ENCODE peak calls at places on chromosomes 7 and 10, in nine cellular contexts. F is psoas muscle; M is mesendoderm; R is stomach; G is lower lobe of right lung; J is heart left ventricle; B is Panc1; K is breast epithelium; Q is CD8-positive, alpha-beta memory T cell. V is an unnamed sample. For H3K27me3, the result is how much of the 10 kb centered on the place peaks cover.

GRCh38 chr10:43237631-43238446 is 29.0 kb downstream of the RASGEF1A start:
- DNase-seq in F (peak), M (no peak), R (no peak), G (peak), J (peak), B (no peak), K (peak), Q (peak), V (no peak)

GRCh38 chr10:19412531-19412930 is 363.9 kb downstream of the MALRD1 start:
- DNase-seq in F (no peak), M (peak), R (no peak), G (no peak), J (no peak), B (no peak), K (no peak), Q (no peak), V (peak)

GRCh38 chr10:65931291-65932080 is 994.4 kb upstream of the LRRTM3 start:
- DNase-seq in F (no peak), M (no peak), R (no peak), G (no peak), J (no peak), B (no peak), K (no peak), Q (no peak), V (no peak)

GRCh38 chr7:50793115-50793946 is 10.6 kb upstream of the GRB10 start:
- DNase-seq in F (peak), M (peak), R (peak), G (peak), J (peak), B (no peak), K (peak), Q (no peak), V (no peak)

GRCh38 chr7:14697684-14698083 is 204.9 kb downstream of the DGKB start:
- DNase-seq in F (no peak), M (no peak), R (no peak), G (no peak), J (no peak), B (no peak), K (no peak), Q (no peak), V (no peak)

GRCh38 chr10:73413108-73413527 is 740 bp downstream of the ANXA7 start:
- DNase-seq in F (no peak), M (peak), R (peak), G (no peak), J (peak), B (peak), K (peak), Q (peak), V (no peak)

GRCh38 chr7:42070068-42070467 is 166.9 kb downstream of the GLI3 start:
- DNase-seq in F (no peak), M (no peak), R (no peak), G (no peak), J (no peak), B (no peak), K (no peak), Q (no peak), V (no peak)

GRCh38 chr10:3785849-3786290 is 861 bp upstream of the KLF6 start:
- DNase-seq in F (peak), M (peak), R (no peak), G (no peak), J (no peak), B (no peak), K (no peak), Q (peak), V (no peak)

GRCh38 chr10:92914478-92915066 is 66.3 kb downstream of the EXOC6 start:
- DNase-seq in F (peak), M (peak), R (peak), G (no peak), J (peak), B (peak), K (no peak), Q (no peak), V (peak)

GRCh38 chr7:4191525-4191924 is 490.6 kb upstream of the FOXK1 start:
- DNase-seq in F (no peak), M (no peak), R (no peak), G (no peak), J (no peak), B (no peak), K (no peak), Q (no peak), V (no peak)

GRCh38 chr7:48518092-48518491 is 346.8 kb downstream of the ABCA13 start:
- DNase-seq in F (no peak), M (no peak), R (no peak), G (no peak), J (no peak), B (no peak), K (no peak), Q (no peak), V (no peak)

GRCh38 chr10:110748970-110749369 is 104.8 kb downstream of the RBM20 start:
- DNase-seq in F (no peak), M (no peak), R (no peak), G (no peak), J (no peak), B (no peak), K (no peak), Q (no peak), V (no peak)

GRCh38 chr10:98470850-98471249 is 24.1 kb upstream of the HPS1 start:
- DNase-seq in F (no peak), M (no peak), R (no peak), G (no peak), J (no peak), B (no peak), K (no peak), Q (no peak), V (no peak)

GRCh38 chr7:112238852-112239610 is 32.5 kb downstream of the ZNF277 start:
- DNase-seq in F (no peak), M (peak), R (no peak), G (no peak), J (no peak), B (no peak), K (no peak), Q (no peak), V (no peak)

GRCh38 chr10:11091517-11092102 is 73.9 kb downstream of the CELF2 start:
- DNase-seq in F (no peak), M (no peak), R (no peak), G (no peak), J (no peak), B (no peak), K (no peak), Q (no peak), V (no peak)

GRCh38 chr7:106891545-106892410 is 26.7 kb downstream of the PIK3CG start:
- DNase-seq in F (no peak), M (peak), R (no peak), G (no peak), J (no peak), B (no peak), K (no peak), Q (no peak), V (no peak)

GRCh38 chr7:40848541-40849221 is 713.9 kb downstream of the SUGCT start:
- DNase-seq in F (no peak), M (no peak), R (no peak), G (no peak), J (no peak), B (no peak), K (no peak), Q (no peak), V (no peak)

GRCh38 chr7:137003071-137003470 is 134.6 kb downstream of the CHRM2 start:
- DNase-seq in F (no peak), M (no peak), R (no peak), G (no peak), J (no peak), B (no peak), K (no peak), Q (no peak), V (no peak)

GRCh38 chr7:140521426-140521825 is 42.1 kb upstream of the MKRN1 start:
- DNase-seq in F (no peak), M (peak), R (no peak), G (no peak), J (no peak), B (no peak), K (no peak), Q (no peak), V (no peak)

GRCh38 chr10:127564644-127565043 is 15.5 kb downstream of the NPS start:
- DNase-seq in F (no peak), M (no peak), R (no peak), G (no peak), J (no peak), B (no peak), K (no peak), Q (no peak), V (no peak)

GRCh38 chr10:127569210-127569609 is 20.1 kb downstream of the NPS start:
- DNase-seq in F (no peak), M (no peak), R (no peak), G (no peak), J (no peak), B (no peak), K (no peak), Q (no peak), V (no peak)

GRCh38 chr10:127576011-127576410 is 26.9 kb downstream of the NPS start:
- DNase-seq in F (no peak), M (no peak), R (no peak), G (no peak), J (no peak), B (no peak), K (no peak), Q (no peak), V (no peak)

GRCh38 chr10:127565583-127565982 is 16.5 kb downstream of the NPS start:
- DNase-seq in F (no peak), M (no peak), R (no peak), G (no peak), J (no peak), B (no peak), K (no peak), Q (no peak), V (no peak)

GRCh38 chr10:127570036-127570435 is 20.9 kb downstream of the NPS start:
- DNase-seq in F (no peak), M (no peak), R (no peak), G (no peak), J (no peak), B (no peak), K (no peak), Q (no peak), V (no peak)
- H3K27ac ChIP-seq in F (no peak), M (no peak), R (no peak), G (no peak), J (no peak), B (no peak), K (no peak), Q (no peak), V (no peak)

DNA sequence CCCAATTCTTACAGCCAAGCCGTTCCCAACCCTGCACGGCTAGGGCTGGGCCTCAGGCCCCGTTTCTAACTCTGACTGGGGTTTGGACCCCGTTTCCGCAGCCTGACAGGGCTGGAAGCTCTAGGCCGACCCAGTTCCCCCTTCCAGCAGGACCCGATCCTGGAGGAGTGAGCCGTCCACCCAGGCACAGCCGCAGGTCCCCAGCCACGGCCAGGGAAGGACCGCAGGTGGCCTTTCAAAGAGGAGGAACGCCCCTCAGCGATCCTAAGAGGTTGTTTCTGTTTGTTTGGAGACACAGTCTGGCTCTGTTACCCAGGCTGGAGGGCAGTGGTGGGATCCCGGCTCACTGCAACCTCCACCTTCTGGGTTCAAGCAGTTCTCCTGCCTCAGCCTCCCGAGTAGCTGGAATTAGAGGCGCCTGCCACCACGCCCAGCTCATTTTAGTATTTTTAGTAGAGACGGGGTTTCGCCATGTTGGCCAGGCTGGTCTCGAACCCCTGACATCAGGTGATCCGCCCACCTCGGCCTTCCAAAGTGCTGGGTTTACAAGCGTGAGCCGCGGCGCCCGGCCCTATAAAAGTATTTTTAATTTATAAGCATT is 778 bp upstream of the GET4 start:
- DNase-seq in F (no peak), M (no peak), R (no peak), G (no peak), J (no peak), B (no peak), K (no peak), Q (peak), V (no peak)
- H3K4me3 ChIP-seq in F (peak), M (no peak), R (peak), G (peak), J (peak), B (peak), K (peak), Q (no peak), V (peak)

GRCh38 chr10:101075775-101076174 is 14.0 kb downstream of the KAZALD1 start:
- DNase-seq in F (no peak), M (no peak), R (no peak), G (no peak), J (no peak), B (no peak), K (no peak), Q (no peak), V (no peak)
- H3K27me3 ChIP-seq in F (under half), M (under half), R (under half), G (half or more), J (under half), B (under half), K (under half), Q (under half), V (half or more)

GRCh38 chr7:126483972-126484371 is 768.8 kb downstream of the GRM8 start:
- DNase-seq in F (no peak), M (no peak), R (no peak), G (no peak), J (no peak), B (no peak), K (no peak), Q (no peak), V (no peak)

GRCh38 chr7:126488043-126488442 is 764.7 kb downstream of the GRM8 start:
- DNase-seq in F (no peak), M (no peak), R (no peak), G (no peak), J (no peak), B (no peak), K (no peak), Q (no peak), V (no peak)

GRCh38 chr7:126486806-126487205 is 765.9 kb downstream of the GRM8 start:
- DNase-seq in F (no peak), M (no peak), R (no peak), G (no peak), J (no peak), B (no peak), K (no peak), Q (no peak), V (no peak)

GRCh38 chr7:126485791-126486190 is 767.0 kb downstream of the GRM8 start:
- DNase-seq in F (no peak), M (no peak), R (no peak), G (no peak), J (no peak), B (no peak), K (no peak), Q (no peak), V (no peak)
- H3K27ac ChIP-seq in F (no peak), M (no peak), R (no peak), G (no peak), J (no peak), B (no peak), K (no peak), Q (no peak), V (no peak)

GRCh38 chr10:36803229-36803628 is 322.2 kb upstream of the ANKRD30A start:
- DNase-seq in F (no peak), M (no peak), R (no peak), G (no peak), J (no peak), B (no peak), K (no peak), Q (no peak), V (no peak)

GRCh38 chr10:36801660-36802059 is 323.7 kb upstream of the ANKRD30A start:
- DNase-seq in F (no peak), M (no peak), R (no peak), G (no peak), J (no peak), B (no peak), K (no peak), Q (no peak), V (no peak)

GRCh38 chr10:36802523-36803153 is 322.8 kb upstream of the ANKRD30A start:
- DNase-seq in F (no peak), M (no peak), R (no peak), G (no peak), J (peak), B (no peak), K (no peak), Q (no peak), V (no peak)
- H3K4me3 ChIP-seq in F (no peak), M (no peak), R (no peak), G (no peak), J (no peak), B (no peak), K (no peak), Q (no peak), V (no peak)

GRCh38 chr7:151249732-151250072 is 1.2 kb upstream of the SMARCD3 start:
- DNase-seq in F (peak), M (peak), R (peak), G (peak), J (peak), B (no peak), K (no peak), Q (peak), V (no peak)
- H3K27me3 ChIP-seq in F (under half), M (under half), R (under half), G (under half), J (half or more), B (under half), K (under half), Q (under half), V (under half)

DNA sequence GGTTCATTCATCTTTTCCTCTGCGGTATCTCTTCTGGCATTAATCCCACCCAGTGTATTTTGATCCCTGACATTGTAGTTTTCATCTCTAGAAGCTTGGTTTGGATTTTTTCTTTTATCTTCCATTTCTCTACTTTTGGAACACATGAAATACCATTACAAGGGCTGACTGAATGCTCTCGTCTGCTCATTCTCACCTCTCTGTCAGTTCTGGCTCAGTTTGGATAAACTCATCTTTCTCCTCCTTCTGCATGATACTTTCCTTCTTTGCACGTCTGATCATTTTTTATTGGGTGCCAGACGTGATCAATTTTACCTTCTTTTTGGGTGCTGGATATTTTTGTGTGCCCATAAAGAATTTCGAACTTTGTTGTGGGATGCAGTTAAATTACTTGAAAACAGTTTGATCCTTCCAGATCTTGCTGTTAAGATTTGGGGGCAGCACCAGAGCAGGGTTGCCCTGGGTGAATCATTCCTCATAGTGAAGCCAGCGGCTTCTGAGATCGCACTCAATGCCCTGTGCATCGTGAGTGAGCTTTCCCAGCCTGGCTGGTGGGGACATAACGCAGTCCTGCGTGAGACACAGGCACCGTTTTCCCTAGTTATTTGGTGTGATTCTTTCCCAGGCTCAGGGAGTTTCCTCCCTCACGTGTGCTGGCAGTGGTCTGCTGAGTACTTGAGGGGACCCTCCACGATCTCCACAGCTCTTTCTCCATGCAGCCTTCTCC is 53.8 kb downstream of the LHPP start:
- DNase-seq in F (no peak), M (no peak), R (no peak), G (no peak), J (no peak), B (no peak), K (no peak), Q (peak), V (no peak)
- H3K27ac ChIP-seq in F (no peak), M (no peak), R (no peak), G (no peak), J (no peak), B (no peak), K (no peak), Q (no peak), V (no peak)

GRCh38 chr7:135966341-135967043 is 10.7 kb downstream of the MTPN start:
- DNase-seq in F (no peak), M (no peak), R (no peak), G (no peak), J (no peak), B (no peak), K (no peak), Q (no peak), V (no peak)

GRCh38 chr7:135970045-135970444 is 7.1 kb downstream of the MTPN start:
- DNase-seq in F (no peak), M (no peak), R (no peak), G (no peak), J (no peak), B (no peak), K (no peak), Q (no peak), V (no peak)

GRCh38 chr7:135974667-135975066 is 2.5 kb downstream of the MTPN start:
- DNase-seq in F (no peak), M (no peak), R (no peak), G (no peak), J (no peak), B (no peak), K (no peak), Q (no peak), V (no peak)

GRCh38 chr7:135971366-135971725 is 5.8 kb downstream of the MTPN start:
- DNase-seq in F (no peak), M (no peak), R (no peak), G (no peak), J (no peak), B (no peak), K (no peak), Q (no peak), V (no peak)

GRCh38 chr7:135970682-135971365 is 6.3 kb downstream of the MTPN start:
- DNase-seq in F (no peak), M (no peak), R (no peak), G (no peak), J (no peak), B (no peak), K (no peak), Q (no peak), V (no peak)
- H3K4me3 ChIP-seq in F (no peak), M (no peak), R (no peak), G (no peak), J (no peak), B (no peak), K (no peak), Q (no peak), V (no peak)

DNA sequence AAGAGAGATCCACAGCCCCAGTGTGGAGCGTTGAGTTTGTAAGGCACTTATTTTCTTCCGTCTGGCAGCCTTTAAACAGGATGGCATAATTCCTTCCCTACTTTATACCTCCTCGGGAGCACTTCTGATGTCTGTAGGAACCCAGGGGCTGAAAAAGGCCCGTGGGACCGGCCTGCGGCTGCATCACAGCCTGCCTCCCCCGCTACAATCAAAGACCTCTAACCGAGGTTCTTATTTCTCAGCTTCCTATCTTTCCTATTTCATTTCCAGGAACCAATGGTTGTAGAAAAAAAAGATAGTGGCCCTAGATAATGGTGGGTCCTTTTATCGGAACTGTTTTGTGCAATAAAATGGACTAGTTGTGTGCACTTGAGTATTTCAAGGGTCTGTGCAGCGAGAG is 4.1 kb upstream of the CTBP2 start:
- DNase-seq in F (no peak), M (no peak), R (no peak), G (no peak), J (no peak), B (no peak), K (no peak), Q (no peak), V (no peak)
- H3K27me3 ChIP-seq in F (under half), M (under half), R (under half), G (under half), J (under half), B (under half), K (under half), Q (under half), V (under half)

GRCh38 chr7:150981644-150982043 is 3.5 kb upstream of the KCNH2 start:
- DNase-seq in F (no peak), M (no peak), R (no peak), G (no peak), J (no peak), B (no peak), K (no peak), Q (no peak), V (no peak)
- H3K27ac ChIP-seq in F (no peak), M (no peak), R (no peak), G (no peak), J (no peak), B (no peak), K (no peak), Q (no peak), V (no peak)

V was measured in AG04450.